ENCODE peak calls at places on chromosomes 16 and 17, in eight cellular contexts. U, W, C, P, T, L, Z and F are unnamed samples.

GRCh38 chr17:47649972-47650524 is 329 bp downstream of the KPNB1 start:
- DNase-seq in U (no peak), W (peak), C (no peak), P (peak), T (no peak), L (peak), Z (no peak), F (no peak)

GRCh38 chr17:78179372-78179771 is 7.5 kb downstream of the TK1 start:
- DNase-seq in U (peak), W (peak), C (no peak), P (no peak), T (no peak), L (peak), Z (no peak), F (peak)

GRCh38 chr17:45296003-45296832 is 20.6 kb downstream of the MAP3K14 start:
- DNase-seq in U (no peak), W (no peak), C (no peak), P (no peak), T (no peak), L (no peak), Z (peak), F (peak)

GRCh38 chr16:68786685-68787418 is 49.8 kb downstream of the CDH1 start:
- DNase-seq in U (no peak), W (peak), C (peak), P (no peak), T (no peak), L (no peak), Z (no peak), F (peak)

GRCh38 chr16:88010343-88010970 is 59.2 kb downstream of the BANP start:
- DNase-seq in U (no peak), W (no peak), C (no peak), P (no peak), T (no peak), L (no peak), Z (no peak), F (no peak)

GRCh38 chr17:50117202-50118040 is 12.5 kb downstream of the SAMD14 start:
- DNase-seq in U (no peak), W (peak), C (no peak), P (peak), T (peak), L (no peak), Z (peak), F (peak)

GRCh38 chr17:43932923-43933322 is 9.4 kb downstream of the PPY start:
- DNase-seq in U (no peak), W (no peak), C (no peak), P (no peak), T (no peak), L (no peak), Z (no peak), F (no peak)

GRCh38 chr17:45757431-45758218 is 26.5 kb upstream of the CRHR1 start:
- DNase-seq in U (no peak), W (no peak), C (no peak), P (no peak), T (no peak), L (no peak), Z (peak), F (no peak)

GRCh38 chr17:69870091-69870530 is 204.9 kb upstream of the KCNJ16 start:
- DNase-seq in U (no peak), W (peak), C (peak), P (no peak), T (no peak), L (no peak), Z (no peak), F (peak)

GRCh38 chr17:41547921-41548843 is 20.1 kb upstream of the KRT19 start:
- DNase-seq in U (peak), W (peak), C (peak), P (no peak), T (peak), L (no peak), Z (peak), F (peak)

GRCh38 chr16:28324235-28324886 is 32.0 kb downstream of the SBK1 start:
- DNase-seq in U (no peak), W (no peak), C (no peak), P (no peak), T (no peak), L (no peak), Z (no peak), F (no peak)

GRCh38 chr17:82627405-82627804 is 20.8 kb downstream of the WDR45B start:
- DNase-seq in U (no peak), W (no peak), C (no peak), P (no peak), T (no peak), L (no peak), Z (no peak), F (no peak)

GRCh38 chr16:19168173-19169080 is at the start of gene SYT17:
- DNase-seq in U (no peak), W (no peak), C (no peak), P (no peak), T (no peak), L (no peak), Z (peak), F (no peak)

GRCh38 chr17:49022391-49022941 is 25.3 kb downstream of the IGF2BP1 start:
- DNase-seq in U (no peak), W (peak), C (no peak), P (no peak), T (no peak), L (no peak), Z (no peak), F (peak)

GRCh38 chr17:17898673-17899072 is 61.9 kb upstream of the SREBF1 start:
- DNase-seq in U (no peak), W (no peak), C (no peak), P (no peak), T (no peak), L (no peak), Z (no peak), F (no peak)

GRCh38 chr16:12612598-12613101 is 191.0 kb downstream of the CPPED1 start:
- DNase-seq in U (peak), W (no peak), C (no peak), P (no peak), T (no peak), L (no peak), Z (peak), F (no peak)

GRCh38 chr17:20313306-20313705 is 154.0 kb downstream of the LGALS9B start:
- DNase-seq in U (no peak), W (no peak), C (no peak), P (no peak), T (no peak), L (no peak), Z (no peak), F (no peak)

GRCh38 chr17:45873728-45874127 is 20.6 kb upstream of the MAPT start:
- DNase-seq in U (no peak), W (no peak), C (no peak), P (no peak), T (no peak), L (no peak), Z (peak), F (no peak)

GRCh38 chr16:68776821-68777485 is 39.9 kb downstream of the CDH1 start:
- DNase-seq in U (no peak), W (peak), C (no peak), P (no peak), T (no peak), L (no peak), Z (no peak), F (no peak)

GRCh38 chr17:28219771-28220170 is 99.2 kb upstream of the TMEM97 start:
- DNase-seq in U (peak), W (no peak), C (no peak), P (no peak), T (no peak), L (no peak), Z (no peak), F (no peak)

GRCh38 chr17:76000016-76000754 is 470 bp upstream of the CDK3 start:
- DNase-seq in U (peak), W (no peak), C (no peak), P (peak), T (peak), L (no peak), Z (peak), F (peak)

GRCh38 chr17:7838291-7839075 is 4.5 kb downstream of the KDM6B start:
- DNase-seq in U (peak), W (peak), C (no peak), P (no peak), T (no peak), L (peak), Z (no peak), F (peak)